ENCODE peak calls at places on chromosomes 16 and 17, in six cellular contexts. B is mesendoderm; I is stimulated activated CD8-positive, alpha-beta memory T cell treated with anti-CD3 and anti-CD28 coated beads, Interleukin-15, amount 100 ng/mL, for 24 hours; Y is NAMALWA; D is H54; A is NCI-H345. C is an unnamed sample.

GRCh38 chr16:24203675-24204074 is 52.5 kb upstream of the CACNG3 start:
- DNase-seq in B (no peak), I (no peak), Y (no peak), D (no peak), A (no peak), C (no peak)

GRCh38 chr17:50199211-50199633 is 2.2 kb downstream of the COL1A1 start:
- DNase-seq in B (no peak), I (no peak), Y (no peak), D (no peak), A (no peak), C (no peak)

GRCh38 chr16:6493555-6493954 is 839.1 kb upstream of the RBFOX1 start:
- DNase-seq in B (no peak), I (no peak), Y (no peak), D (no peak), A (no peak), C (no peak)

GRCh38 chr17:73371285-73371684 is 59.5 kb upstream of the CDC42EP4 start:
- DNase-seq in B (no peak), I (no peak), Y (no peak), D (peak), A (no peak), C (no peak)

GRCh38 chr16:62805221-62805857 is 769.1 kb upstream of the CDH8 start:
- DNase-seq in B (no peak), I (no peak), Y (no peak), D (no peak), A (no peak), C (no peak)

GRCh38 chr17:27552467-27552779 is 78.6 kb upstream of the LGALS9 start:
- DNase-seq in B (peak), I (no peak), Y (no peak), D (peak), A (no peak), C (no peak)

GRCh38 chr16:9159839-9160550 is 68.6 kb downstream of the HAPSTR1 start:
- DNase-seq in B (peak), I (no peak), Y (peak), D (peak), A (peak), C (peak)

GRCh38 chr17:335691-336090 is 16.9 kb downstream of the RPH3AL start:
- DNase-seq in B (peak), I (no peak), Y (no peak), D (no peak), A (no peak), C (no peak)

GRCh38 chr17:56861899-56862298 is 27.9 kb downstream of the DGKE start:
- DNase-seq in B (no peak), I (no peak), Y (no peak), D (no peak), A (no peak), C (no peak)

GRCh38 chr16:87930456-87930855 is 5.9 kb downstream of the CA5A start:
- DNase-seq in B (peak), I (no peak), Y (peak), D (no peak), A (peak), C (peak)

GRCh38 chr16:680967-681745 is 946 bp downstream of the STUB1 start:
- DNase-seq in B (no peak), I (no peak), Y (peak), D (no peak), A (no peak), C (no peak)

GRCh38 chr17:73972901-73973300 is 230.6 kb upstream of the RPL38 start:
- DNase-seq in B (no peak), I (no peak), Y (no peak), D (no peak), A (no peak), C (no peak)

GRCh38 chr16:85379041-85380001 is 233.8 kb upstream of the GSE1 start:
- DNase-seq in B (no peak), I (no peak), Y (no peak), D (no peak), A (no peak), C (no peak)

GRCh38 chr17:82517230-82517865 is 2.2 kb upstream of the FOXK2 start:
- DNase-seq in B (no peak), I (no peak), Y (no peak), D (no peak), A (no peak), C (no peak)

GRCh38 chr17:67223924-67224323 is 21.1 kb downstream of the HELZ start:
- DNase-seq in B (peak), I (no peak), Y (peak), D (no peak), A (no peak), C (no peak)

GRCh38 chr16:19380316-19380715 is 37.4 kb upstream of the TMC5 start:
- DNase-seq in B (no peak), I (no peak), Y (peak), D (no peak), A (no peak), C (no peak)

GRCh38 chr17:33109331-33110072 is 117.9 kb downstream of the SPACA3 start:
- DNase-seq in B (no peak), I (no peak), Y (no peak), D (no peak), A (no peak), C (no peak)

GRCh38 chr17:82929011-82929622 is 89.3 kb upstream of the ZNF750 start:
- DNase-seq in B (no peak), I (no peak), Y (no peak), D (no peak), A (no peak), C (no peak)

GRCh38 chr17:68096111-68096510 is 60.6 kb downstream of the KPNA2 start:
- DNase-seq in B (no peak), I (no peak), Y (no peak), D (no peak), A (no peak), C (no peak)

GRCh38 chr16:67155305-67156145 is 4.2 kb downstream of the TRADD start:
- DNase-seq in B (peak), I (peak), Y (peak), D (peak), A (peak), C (peak)

GRCh38 chr17:61201211-61201610 is 198.4 kb upstream of the TBX2 start:
- DNase-seq in B (no peak), I (no peak), Y (no peak), D (peak), A (no peak), C (no peak)

GRCh38 chr17:80743181-80743771 is 198.6 kb downstream of the RPTOR start:
- DNase-seq in B (no peak), I (no peak), Y (no peak), D (no peak), A (no peak), C (no peak)

GRCh38 chr16:48541108-48541786 is 68.7 kb downstream of the N4BP1 start:
- DNase-seq in B (no peak), I (no peak), Y (no peak), D (no peak), A (no peak), C (no peak)